ENCODE peak calls at places on chromosomes 13 and 19, in eight cellular contexts. O, K, Y, S, H, F, Z and B are unnamed samples.
A peak's percentile ranks its signal among the peaks of the same experiment; 100 is the strongest.

GRCh38 chr13:26985285-26985878 is 186.2 kb downstream of the USP12 start:
- DNase-seq in Z (peak; percentile 64), S (no peak), K (peak; percentile 54), F (peak; percentile 88), O (peak; percentile 40), H (peak; percentile 79), Y (peak; percentile 69), B (peak; percentile 35)

GRCh38 chr13:74132768-74133656 is 1.2 kb downstream of the KLF12 start:
- DNase-seq in S (peak; percentile 9), O (no peak), F (peak; percentile 68), Z (peak; percentile 28), Y (peak; percentile 23), H (peak; percentile 35), K (no peak), B (peak; percentile 7)

GRCh38 chr19:10747674-10748073 is 29.8 kb downstream of the DNM2 start:
- DNase-seq in H (no peak), O (no peak), Y (no peak), K (no peak), F (no peak), S (no peak), Z (no peak), B (no peak)

GRCh38 chr13:113970810-113971470 is 2.9 kb downstream of the C13orf46 start:
- DNase-seq in H (peak; percentile 24), K (peak; percentile 10), Y (no peak), S (no peak), Z (no peak), F (no peak), O (no peak), B (no peak)

GRCh38 chr13:95222733-95223018 is 78.6 kb downstream of the ABCC4 start:
- DNase-seq in Y (no peak), F (no peak), K (no peak), Z (no peak), H (no peak), O (no peak), S (no peak), B (no peak)

GRCh38 chr13:68369739-68370138 is 1139.6 kb upstream of the PCDH9 start:
- DNase-seq in K (no peak), Z (no peak), F (peak; percentile 2), S (no peak), O (no peak), H (peak; percentile 45), Y (no peak), B (no peak)

GRCh38 chr19:7781157-7781556 is 18.1 kb downstream of the CLEC4M start:
- DNase-seq in Y (no peak), Z (no peak), H (no peak), F (peak; percentile 42), O (no peak), K (no peak), S (no peak), B (no peak)

GRCh38 chr13:50994651-50995050 is 85.1 kb downstream of the RNASEH2B start:
- DNase-seq in S (no peak), Z (no peak), H (no peak), K (no peak), O (no peak), Y (no peak), F (no peak), B (peak; percentile 77)

GRCh38 chr13:98556417-98556816 is 20.5 kb downstream of the STK24 start:
- DNase-seq in O (no peak), S (no peak), F (no peak), H (no peak), K (no peak), Y (no peak), Z (no peak), B (no peak)